ENCODE peak calls at places on chromosomes 1 and 21, in nine cellular contexts. J is neural progenitor cell; F is CD8-positive, alpha-beta memory T cell; K is aorta; E is fibroblast of the aortic adventitia; M is bronchial epithelial cell; D is psoas muscle; N is heart left ventricle; O is adipocyte. B is an unnamed sample.
A peak's percentile ranks its signal among the peaks of the same experiment; 100 is the strongest.

GRCh38 chr1:208183977-208184901 is 59.9 kb downstream of the PLXNA2 start:
- DNase-seq in J (no peak), F (no peak), K (peak; percentile 52), E (peak; percentile 98), M (peak; percentile 99), D (peak; percentile 64), N (no peak), O (peak; percentile 98), B (peak; percentile 52)

GRCh38 chr1:183913556-183913955 is 108.6 kb downstream of the RGL1 start:
- DNase-seq in J (no peak), F (no peak), K (no peak), E (peak; percentile 68), M (no peak), D (no peak), N (no peak), O (no peak), B (no peak)

GRCh38 chr1:214296860-214297699 is 16.1 kb downstream of the SMYD2 start:
- DNase-seq in J (no peak), F (no peak), K (no peak), E (peak; percentile 69), M (peak; percentile 70), D (no peak), N (no peak), O (peak; percentile 76), B (no peak)

GRCh38 chr1:51690285-51690961 is 73.5 kb downstream of the OSBPL9 start:
- DNase-seq in J (no peak), F (no peak), K (no peak), E (peak; percentile 81), M (peak; percentile 99), D (no peak), N (no peak), O (peak; percentile 62), B (no peak)

GRCh38 chr1:234746798-234747196 is 136.8 kb upstream of the IRF2BP2 start:
- DNase-seq in J (no peak), F (no peak), K (no peak), E (no peak), M (peak; percentile 88), D (no peak), N (no peak), O (no peak), B (no peak)

GRCh38 chr1:44293761-44294315 is 61.2 kb downstream of the ERI3 start:
- DNase-seq in J (no peak), F (no peak), K (no peak), E (no peak), M (no peak), D (peak; percentile 34), N (peak; percentile 76), O (no peak), B (no peak)

GRCh38 chr1:26838474-26839338 is 12.2 kb downstream of the ZDHHC18 start:
- DNase-seq in J (no peak), F (peak; percentile 70), K (no peak), E (no peak), M (no peak), D (no peak), N (no peak), O (no peak), B (no peak)

GRCh38 chr1:6646499-6647148 is 22.0 kb downstream of the THAP3 start:
- DNase-seq in J (peak; percentile 64), F (no peak), K (no peak), E (peak; percentile 69), M (peak; percentile 51), D (no peak), N (no peak), O (peak; percentile 78), B (no peak)

GRCh38 chr1:227449051-227449450 is 114.3 kb upstream of the ZNF678 start:
- DNase-seq in J (peak; percentile 68), F (no peak), K (no peak), E (no peak), M (peak; percentile 31), D (no peak), N (no peak), O (no peak), B (no peak)

GRCh38 chr1:84344286-84344685 is 42.8 kb downstream of the SAMD13 start:
- DNase-seq in J (no peak), F (no peak), K (no peak), E (peak; percentile 35), M (peak; percentile 61), D (no peak), N (no peak), O (no peak), B (peak; percentile 53)

GRCh38 chr1:117182271-117182670 is 28.5 kb downstream of the VTCN1 start:
- DNase-seq in J (no peak), F (no peak), K (no peak), E (no peak), M (no peak), D (no peak), N (no peak), O (no peak), B (no peak)

GRCh38 chr1:167720965-167721616 is 691 bp upstream of the MPZL1 start:
- DNase-seq in J (peak; percentile 35), F (no peak), K (peak; percentile 64), E (peak; percentile 73), M (peak; percentile 68), D (no peak), N (peak; percentile 45), O (peak; percentile 70), B (peak; percentile 58)

GRCh38 chr1:164753521-164754077 is 194.6 kb downstream of the PBX1 start:
- DNase-seq in J (no peak), F (no peak), K (no peak), E (peak; percentile 47), M (no peak), D (no peak), N (no peak), O (no peak), B (no peak)

DNA sequence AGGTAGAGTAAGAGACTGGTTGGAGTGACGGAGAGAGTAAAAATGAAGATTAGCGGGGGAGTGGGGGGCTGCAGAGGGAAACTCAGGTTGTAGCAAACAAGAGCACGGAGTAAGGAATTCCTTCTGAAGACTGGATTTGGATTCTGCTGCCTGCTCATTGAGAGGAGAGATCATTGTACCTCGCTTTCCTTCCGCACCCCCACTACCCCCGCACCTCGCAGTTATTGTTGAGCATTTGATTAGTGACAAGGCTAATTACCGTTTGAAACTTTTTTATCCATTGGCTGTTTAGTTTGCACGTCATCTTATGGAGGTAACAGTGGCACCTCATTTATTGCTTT is 463 bp downstream of the PRPF3 start:
- DNase-seq in J (no peak), F (no peak), K (no peak), E (no peak), M (peak; percentile 12), D (no peak), N (no peak), O (no peak), B (no peak)
- H3K4me3 ChIP-seq in J (peak overlapping the region; percentile 69), F (peak overlapping the region; percentile 79), K (peak overlapping the region; percentile 50), E (peak overlapping the region; percentile 93), M (peak overlapping the region; percentile 79), D (peak overlapping the region; percentile 84), N (peak overlapping the region; percentile 55), O (peak overlapping the region; percentile 88), B (peak overlapping the region; percentile 79)

DNA sequence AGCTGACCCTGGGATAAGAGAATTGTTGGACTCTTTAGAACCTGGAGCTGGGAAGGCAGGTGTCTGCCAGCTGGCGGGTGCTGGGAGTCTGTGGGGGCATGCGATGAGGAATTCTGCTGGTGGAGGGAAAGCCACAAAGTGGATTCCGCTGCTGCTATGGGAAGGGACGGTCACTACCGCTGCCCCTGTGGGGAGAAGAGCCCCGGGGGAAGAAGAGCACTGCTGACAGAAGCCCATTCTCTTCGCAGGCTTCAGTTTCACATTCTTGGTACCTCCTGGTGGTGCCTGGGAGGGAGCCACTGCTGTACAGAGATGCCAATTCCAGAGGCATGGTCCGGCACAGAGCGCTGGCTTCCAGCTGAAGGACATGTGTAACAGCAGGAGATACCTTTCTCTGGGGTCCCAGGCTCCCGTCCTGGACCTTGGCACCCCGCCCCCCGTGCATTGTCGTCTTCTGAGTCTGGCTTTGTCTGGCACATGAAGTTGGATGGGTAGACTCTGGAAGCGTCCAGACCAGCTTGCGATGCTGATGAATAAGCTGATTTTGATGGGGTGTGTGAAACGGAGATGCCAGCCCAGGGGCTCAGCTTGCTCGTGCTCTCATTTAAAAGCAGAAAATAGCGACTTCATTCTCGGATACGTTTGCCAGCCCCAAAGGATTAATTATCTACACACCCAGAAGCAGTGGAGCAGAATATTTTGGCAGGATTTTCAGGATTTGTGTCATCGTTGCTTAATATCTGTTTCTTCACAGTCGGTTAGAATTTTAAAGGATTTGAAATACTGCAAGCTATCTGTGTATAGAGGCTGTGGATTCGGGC is 13.2 kb downstream of the PDXK start:
- DNase-seq in J (no peak), F (no peak), K (peak; percentile 42), E (peak; percentile 76), M (no peak), D (peak; percentile 61), N (no peak), O (no peak), B (no peak)
- H3K4me3 ChIP-seq in J (no peak overlapping the region), F (no peak overlapping the region), K (no peak overlapping the region), E (peak overlapping the region; percentile 10), M (no peak overlapping the region), D (no peak overlapping the region), N (no peak overlapping the region), O (peak overlapping the region; percentile 60), B (no peak overlapping the region)

DNA sequence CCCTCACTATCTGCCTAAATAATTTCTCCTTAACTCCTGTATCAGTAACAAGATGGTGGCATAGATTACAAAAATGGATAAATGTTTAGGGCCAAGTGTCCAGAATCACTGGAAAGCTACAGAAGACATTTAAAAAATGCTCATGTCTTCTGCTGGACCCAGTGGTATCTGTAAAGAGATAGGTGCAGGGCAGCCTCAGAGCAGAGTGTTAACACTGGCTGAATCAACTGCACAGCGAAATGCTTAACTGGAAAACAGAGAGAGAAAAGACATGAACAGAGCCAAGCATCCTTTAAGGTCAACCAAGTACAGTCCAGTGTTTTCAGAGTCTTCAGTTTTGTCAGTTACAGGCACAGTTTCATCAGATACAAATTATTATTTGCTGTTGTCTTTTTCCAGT is 419.3 kb downstream of the ZP4 start:
- DNase-seq in J (no peak), F (no peak), K (no peak), E (no peak), M (no peak), D (no peak), N (no peak), O (no peak), B (no peak)
- H3K4me3 ChIP-seq in J (no peak overlapping the region), F (no peak overlapping the region), K (no peak overlapping the region), E (no peak overlapping the region), M (no peak overlapping the region), D (no peak overlapping the region), N (no peak overlapping the region), O (no peak overlapping the region), B (no peak overlapping the region)

GRCh38 chr1:246488674-246489073 is 18.4 kb downstream of the SMYD3 start:
- DNase-seq in J (no peak), F (no peak), K (no peak), E (no peak), M (no peak), D (no peak), N (no peak), O (no peak), B (no peak)

GRCh38 chr1:246479061-246479460 is 28.0 kb downstream of the SMYD3 start:
- DNase-seq in J (no peak), F (no peak), K (no peak), E (no peak), M (no peak), D (no peak), N (no peak), O (no peak), B (no peak)

GRCh38 chr1:246483204-246483933 is 23.7 kb downstream of the SMYD3 start:
- DNase-seq in J (no peak), F (no peak), K (no peak), E (peak; percentile 21), M (peak; percentile 20), D (no peak), N (no peak), O (peak; percentile 37), B (no peak)

GRCh38 chr1:246477634-246478033 is 29.4 kb downstream of the SMYD3 start:
- DNase-seq in J (no peak), F (no peak), K (no peak), E (no peak), M (no peak), D (no peak), N (no peak), O (no peak), B (no peak)

GRCh38 chr1:246482780-246483179 is 24.3 kb downstream of the SMYD3 start:
- DNase-seq in J (no peak), F (no peak), K (no peak), E (no peak), M (no peak), D (no peak), N (no peak), O (peak; percentile 48), B (no peak)
- H3K4me3 ChIP-seq in J (no peak overlapping the region), F (no peak overlapping the region), K (no peak overlapping the region), E (no peak overlapping the region), M (no peak overlapping the region), D (no peak overlapping the region), N (no peak overlapping the region), O (peak overlapping the region; percentile 30), B (no peak overlapping the region)